ENCODE peak calls at places on chromosome 2, in four cellular contexts. D is K562, Q is GM12878, G is HepG2. N is an unnamed sample.
A peak's percentile ranks its signal among the peaks of the same experiment; 100 is the strongest.

GRCh38 chr2:233074106-233074505 is 14.0 kb downstream of the INPP5D start:
- DNase-seq in D (no peak), G (no peak), Q (no peak), N (no peak)

GRCh38 chr2:109435866-109436634 is 177.7 kb downstream of the SEPTIN10 start:
- DNase-seq in D (no peak), G (no peak), Q (no peak), N (no peak)

GRCh38 chr2:26068602-26069298 is 34.9 kb downstream of the RAB10 start:
- DNase-seq in D (peak; percentile 67), Q (peak; percentile 84), G (peak; percentile 56), N (no peak)

GRCh38 chr2:127086800-127087737 is 19.9 kb downstream of the BIN1 start:
- DNase-seq in Q (peak; percentile 81), G (no peak), D (peak; percentile 72), N (no peak)

GRCh38 chr2:132415256-132416079 is 1.1 kb upstream of the GPR39 start:
- DNase-seq in G (no peak), Q (no peak), D (no peak), N (peak; percentile 10)

GRCh38 chr2:176650101-176650500 is 380.9 kb downstream of the MTX2 start:
- DNase-seq in D (peak; percentile 41), Q (no peak), G (no peak), N (no peak)

GRCh38 chr2:20397811-20398447 is 47.3 kb upstream of the PUM2 start:
- DNase-seq in D (no peak), Q (no peak), G (no peak), N (no peak)

GRCh38 chr2:218839430-218839829 is 7.8 kb upstream of the PRKAG3 start:
- DNase-seq in Q (no peak), G (no peak), D (no peak), N (no peak)

GRCh38 chr2:208072250-208072892 is 47.0 kb upstream of the PLEKHM3 start:
- DNase-seq in D (peak; percentile 41), G (peak; percentile 63), Q (peak; percentile 19), N (peak; percentile 74)

GRCh38 chr2:138622606-138623005 is 121.0 kb downstream of the SPOPL start:
- DNase-seq in G (no peak), D (no peak), Q (no peak), N (no peak)

GRCh38 chr2:176122633-176123482 is at the start of gene HOXD9:
- DNase-seq in G (no peak), Q (no peak), D (no peak), N (no peak)

GRCh38 chr2:134173338-134174016 is 80.4 kb upstream of the MGAT5 start:
- DNase-seq in G (no peak), D (no peak), Q (no peak), N (no peak)

GRCh38 chr2:229674830-229675530 is 39.4 kb downstream of the DNER start:
- DNase-seq in Q (no peak), G (no peak), D (no peak), N (no peak)

GRCh38 chr2:157480182-157480961 is 36.5 kb upstream of the CYTIP start:
- DNase-seq in G (no peak), Q (no peak), D (no peak), N (no peak)

GRCh38 chr2:95056461-95057459 is 31.3 kb downstream of the MAL start:
- DNase-seq in D (no peak), G (peak; percentile 40), Q (no peak), N (no peak)

GRCh38 chr2:219059375-219059724 is 1.4 kb downstream of the IHH start:
- DNase-seq in G (no peak), D (no peak), Q (no peak), N (no peak)

GRCh38 chr2:160703648-160704585 is 210.3 kb upstream of the RBMS1 start:
- DNase-seq in G (no peak), D (no peak), Q (peak; percentile 57), N (no peak)

GRCh38 chr2:241493092-241493491 is 15.3 kb downstream of the STK25 start:
- DNase-seq in G (no peak), D (no peak), Q (no peak), N (no peak)

GRCh38 chr2:42562474-42563144 is 5.8 kb upstream of the MTA3 start:
- DNase-seq in G (no peak), Q (no peak), D (no peak), N (no peak)

GRCh38 chr2:143514413-143514812 is 385.2 kb downstream of the ARHGAP15 start:
- DNase-seq in Q (no peak), G (no peak), D (no peak), N (no peak)

GRCh38 chr2:1736045-1736444 is 8.3 kb downstream of the PXDN start:
- DNase-seq in Q (no peak), G (no peak), D (no peak), N (no peak)

GRCh38 chr2:10038123-10038522 is 5.2 kb upstream of the KLF11 start:
- DNase-seq in D (no peak), Q (no peak), G (no peak), N (no peak)

GRCh38 chr2:204203704-204204103 is 267.1 kb downstream of the ICOS start:
- DNase-seq in D (no peak), Q (no peak), G (no peak), N (no peak)

GRCh38 chr2:239400000-239400831 is 604 bp downstream of the HDAC4 start:
- DNase-seq in D (peak; percentile 50), Q (no peak), G (peak; percentile 32), N (peak; percentile 11)

GRCh38 chr2:144580521-144581153 is 60.7 kb upstream of the ZEB2 start:
- DNase-seq in G (no peak), Q (no peak), D (peak; percentile 56), N (no peak)

GRCh38 chr2:30072250-30072842 is 74.5 kb upstream of the YPEL5 start:
- DNase-seq in D (peak; percentile 57), Q (peak; percentile 16), G (peak; percentile 70), N (peak; percentile 74)

GRCh38 chr2:205047273-205047839 is 502.1 kb downstream of the PARD3B start:
- DNase-seq in D (no peak), G (no peak), Q (no peak), N (peak; percentile 41)

GRCh38 chr2:60634443-60634842 is 81.0 kb upstream of the BCL11A start:
- DNase-seq in D (no peak), Q (no peak), G (no peak), N (no peak)

GRCh38 chr2:181685150-181685688 is 4.9 kb upstream of the NEUROD1 start:
- DNase-seq in D (no peak), Q (no peak), G (no peak), N (no peak)

GRCh38 chr2:174591740-174592139 is 5.9 kb downstream of the WIPF1 start:
- DNase-seq in Q (no peak), G (no peak), D (no peak), N (no peak)

GRCh38 chr2:174589334-174589733 is 8.3 kb downstream of the WIPF1 start:
- DNase-seq in G (no peak), D (no peak), Q (no peak), N (no peak)

GRCh38 chr2:174593041-174593440 is 4.6 kb downstream of the WIPF1 start:
- DNase-seq in G (no peak), Q (no peak), D (no peak), N (no peak)

GRCh38 chr2:174590346-174590745 is 7.3 kb downstream of the WIPF1 start:
- DNase-seq in D (no peak), Q (no peak), G (no peak), N (no peak)

GRCh38 chr2:174590928-174591648 is 6.5 kb downstream of the WIPF1 start:
- DNase-seq in G (no peak), D (no peak), Q (no peak), N (no peak)
- TF ChIP-seq TARDBP in G (no peak), D (no peak), Q (no peak), N (no peak)

GRCh38 chr2:99608092-99608491 is 118.3 kb upstream of the REV1 start:
- DNase-seq in G (no peak), Q (no peak), D (no peak), N (no peak)
- TF ChIP-seq TARDBP in G (no peak), Q (no peak), D (no peak), N (no peak)

GRCh38 chr2:217279571-217279970 is 419.7 kb upstream of the TNP1 start:
- DNase-seq in Q (no peak), D (no peak), G (no peak), N (no peak)
- TF ChIP-seq TARDBP in Q (no peak), D (no peak), G (no peak), N (no peak)

GRCh38 chr2:40118622-40119021 is 333.3 kb downstream of the SLC8A1 start:
- DNase-seq in G (no peak), D (no peak), Q (no peak), N (no peak)
- TF ChIP-seq TARDBP in G (no peak), D (no peak), Q (no peak), N (no peak)

GRCh38 chr2:224997802-224998201 is 44.5 kb downstream of the DOCK10 start:
- DNase-seq in Q (no peak), G (no peak), D (no peak), N (no peak)
- TF ChIP-seq TARDBP in Q (no peak), G (no peak), D (no peak), N (no peak)